ENCODE peak calls at places on chromosomes 2 and 18, in seven cellular contexts. P is esophagus squamous epithelium; I is effector memory CD4-positive, alpha-beta T cell; B is thoracic aorta; E is foreskin fibroblast; F is breast epithelium; J is left ventricle myocardium inferior. T is an unnamed sample.

GRCh38 chr2:53519925-53520629 is 247.5 kb upstream of the CHAC2 start:
- DNase-seq in P (no peak), I (no peak), B (no peak), E (no peak), F (no peak), J (no peak), T (no peak)

GRCh38 chr18:65768379-65768778 is 17.6 kb downstream of the CDH7 start:
- DNase-seq in P (no peak), I (no peak), B (no peak), E (no peak), F (no peak), J (no peak), T (no peak)

GRCh38 chr18:34494359-34494696 is 215.8 kb upstream of the DTNA start:
- DNase-seq in P (no peak), I (no peak), B (no peak), E (no peak), F (no peak), J (peak), T (peak)

GRCh38 chr2:59885536-59885935 is 667.9 kb downstream of the BCL11A start:
- DNase-seq in P (no peak), I (no peak), B (no peak), E (no peak), F (no peak), J (no peak), T (no peak)

GRCh38 chr2:1538663-1539062 is 125.4 kb downstream of the TPO start:
- DNase-seq in P (no peak), I (no peak), B (no peak), E (peak), F (no peak), J (no peak), T (no peak)

GRCh38 chr2:74834806-74835755 is 1.2 kb downstream of the HK2 start:
- DNase-seq in P (no peak), I (peak), B (no peak), E (peak), F (no peak), J (peak), T (peak)

GRCh38 chr2:209577376-209578357 is 153.8 kb downstream of the MAP2 start:
- DNase-seq in P (no peak), I (no peak), B (no peak), E (peak), F (no peak), J (no peak), T (no peak)

GRCh38 chr2:16773080-16773713 is 107.6 kb upstream of the CYRIA start:
- DNase-seq in P (no peak), I (no peak), B (no peak), E (peak), F (no peak), J (no peak), T (no peak)

GRCh38 chr2:170929686-170930050 is 615 bp downstream of the GORASP2 start:
- DNase-seq in P (no peak), I (peak), B (no peak), E (peak), F (peak), J (no peak), T (peak)

GRCh38 chr2:226767056-226767813 is 32.4 kb downstream of the IRS1 start:
- DNase-seq in P (no peak), I (no peak), B (no peak), E (no peak), F (no peak), J (no peak), T (no peak)

GRCh38 chr18:79395308-79395640 is 456 bp upstream of the NFATC1 start:
- DNase-seq in P (no peak), I (no peak), B (no peak), E (no peak), F (no peak), J (no peak), T (no peak)

GRCh38 chr2:13714466-13714865 is 918.1 kb upstream of the LRATD1 start:
- DNase-seq in P (no peak), I (no peak), B (no peak), E (no peak), F (no peak), J (no peak), T (no peak)

GRCh38 chr2:144801325-144801724 is 281.4 kb upstream of the ZEB2 start:
- DNase-seq in P (no peak), I (no peak), B (no peak), E (peak), F (no peak), J (no peak), T (no peak)

GRCh38 chr2:120874401-120874821 is 138.7 kb downstream of the GLI2 start:
- DNase-seq in P (no peak), I (no peak), B (no peak), E (no peak), F (no peak), J (no peak), T (no peak)

GRCh38 chr2:84904717-84905174 is 710 bp upstream of the TMSB10 start:
- DNase-seq in P (peak), I (no peak), B (no peak), E (peak), F (peak), J (peak), T (peak)

GRCh38 chr2:151826737-151827157 is 1.5 kb downstream of the ARL5A start:
- DNase-seq in P (no peak), I (no peak), B (no peak), E (peak), F (no peak), J (no peak), T (no peak)

GRCh38 chr2:142104134-142104758 is 26.6 kb downstream of the LRP1B start:
- DNase-seq in P (no peak), I (no peak), B (no peak), E (no peak), F (no peak), J (no peak), T (no peak)

GRCh38 chr2:161870531-161870930 is 203.5 kb downstream of the DPP4 start:
- DNase-seq in P (no peak), I (no peak), B (no peak), E (no peak), F (no peak), J (no peak), T (no peak)

GRCh38 chr2:60413819-60414178 is 139.7 kb downstream of the BCL11A start:
- DNase-seq in P (no peak), I (no peak), B (no peak), E (no peak), F (no peak), J (no peak), T (no peak)

GRCh38 chr2:192162392-192163042 is 32.2 kb downstream of the TMEFF2 start:
- DNase-seq in P (peak), I (peak), B (peak), E (peak), F (no peak), J (no peak), T (peak)

GRCh38 chr18:43651067-43651466 is 373.8 kb upstream of the SYT4 start:
- DNase-seq in P (no peak), I (no peak), B (no peak), E (peak), F (no peak), J (no peak), T (no peak)

GRCh38 chr2:3838348-3838747 is 135.0 kb downstream of the DCDC2C start:
- DNase-seq in P (no peak), I (no peak), B (no peak), E (no peak), F (no peak), J (no peak), T (no peak)

GRCh38 chr2:119387381-119388129 is 20.8 kb downstream of the DBI start:
- DNase-seq in P (no peak), I (no peak), B (no peak), E (peak), F (peak), J (peak), T (peak)

GRCh38 chr2:153354406-153354805 is 124.2 kb downstream of the RPRM start:
- DNase-seq in P (no peak), I (no peak), B (no peak), E (no peak), F (no peak), J (no peak), T (no peak)

GRCh38 chr2:1572638-1573037 is 159.4 kb downstream of the TPO start:
- DNase-seq in P (no peak), I (no peak), B (no peak), E (peak), F (peak), J (peak), T (no peak)

GRCh38 chr2:161283926-161284325 is 24.3 kb upstream of the PSMD14 start:
- DNase-seq in P (no peak), I (no peak), B (no peak), E (no peak), F (no peak), J (no peak), T (no peak)

GRCh38 chr2:221075203-221075602 is 496.9 kb downstream of the EPHA4 start:
- DNase-seq in P (no peak), I (no peak), B (no peak), E (peak), F (no peak), J (no peak), T (no peak)

GRCh38 chr2:120571015-120571728 is 164.5 kb upstream of the GLI2 start:
- DNase-seq in P (no peak), I (no peak), B (no peak), E (no peak), F (no peak), J (no peak), T (no peak)

GRCh38 chr2:236939751-236940229 is 145.9 kb upstream of the COPS8 start:
- DNase-seq in P (no peak), I (no peak), B (no peak), E (peak), F (no peak), J (no peak), T (no peak)

GRCh38 chr2:208192611-208193248 is 2.9 kb upstream of the C2orf80 start:
- DNase-seq in P (no peak), I (no peak), B (no peak), E (no peak), F (no peak), J (no peak), T (no peak)

GRCh38 chr2:229909090-229909489 is 12.7 kb downstream of the TRIP12 start:
- DNase-seq in P (no peak), I (no peak), B (no peak), E (peak), F (no peak), J (no peak), T (no peak)

GRCh38 chr2:126655066-126655465 is 892 bp upstream of the GYPC start:
- DNase-seq in P (no peak), I (no peak), B (no peak), E (peak), F (no peak), J (no peak), T (no peak)

GRCh38 chr2:145095641-145096435 is 575.9 kb upstream of the ZEB2 start:
- DNase-seq in P (no peak), I (no peak), B (no peak), E (peak), F (no peak), J (no peak), T (no peak)

GRCh38 chr2:99507964-99508818 is 18.4 kb upstream of the REV1 start:
- DNase-seq in P (no peak), I (no peak), B (no peak), E (no peak), F (no peak), J (no peak), T (no peak)

GRCh38 chr18:44474067-44474411 is 206.6 kb upstream of the SETBP1 start:
- DNase-seq in P (no peak), I (no peak), B (no peak), E (no peak), F (no peak), J (no peak), T (no peak)

GRCh38 chr2:240453461-240454030 is 18.1 kb downstream of the GPC1 start:
- DNase-seq in P (no peak), I (no peak), B (no peak), E (no peak), F (no peak), J (no peak), T (no peak)
- H3K4me3 ChIP-seq in P (peak), I (no peak), B (peak), E (no peak), F (peak), J (peak), T (no peak)

DNA sequence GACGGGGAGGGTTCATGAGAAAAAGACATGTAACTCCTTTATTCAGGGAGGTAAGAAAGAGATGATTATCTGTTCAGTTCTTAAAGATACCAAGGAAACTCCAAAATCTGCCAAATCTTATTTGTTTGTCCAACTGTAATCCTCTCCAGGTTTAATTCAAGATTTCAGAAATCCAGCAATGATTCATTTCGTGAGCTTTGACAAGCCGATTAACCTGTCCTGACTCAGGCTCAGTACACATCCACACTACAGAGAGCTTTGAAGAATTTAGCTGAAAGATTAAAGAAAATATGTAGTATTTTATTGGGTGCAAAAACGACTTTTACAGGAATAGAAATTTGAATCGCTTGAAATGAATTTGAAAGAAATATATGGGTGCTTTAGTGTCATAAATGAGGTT is 1.1 kb downstream of the SPAG16 start:
- DNase-seq in P (no peak), I (no peak), B (no peak), E (no peak), F (no peak), J (no peak), T (no peak)
- H3K4me3 ChIP-seq in P (peak), I (no peak), B (peak), E (peak), F (peak), J (peak), T (peak)

GRCh38 chr2:9799729-9800632 is 43.3 kb upstream of the TAF1B start:
- DNase-seq in P (no peak), I (peak), B (peak), E (peak), F (peak), J (peak), T (peak)

GRCh38 chr2:9797086-9797485 is 46.2 kb upstream of the TAF1B start:
- DNase-seq in P (no peak), I (no peak), B (no peak), E (no peak), F (peak), J (no peak), T (no peak)

GRCh38 chr2:9797681-9798556 is 45.4 kb upstream of the TAF1B start:
- DNase-seq in P (no peak), I (no peak), B (no peak), E (peak), F (peak), J (peak), T (no peak)

GRCh38 chr2:9800639-9800974 is 42.7 kb upstream of the TAF1B start:
- DNase-seq in P (no peak), I (no peak), B (no peak), E (no peak), F (no peak), J (no peak), T (no peak)

GRCh38 chr2:9799011-9799596 is 44.2 kb upstream of the TAF1B start:
- DNase-seq in P (no peak), I (no peak), B (no peak), E (no peak), F (peak), J (peak), T (no peak)
- H3K4me3 ChIP-seq in P (no peak), I (peak), B (peak), E (no peak), F (no peak), J (no peak), T (no peak)

DNA sequence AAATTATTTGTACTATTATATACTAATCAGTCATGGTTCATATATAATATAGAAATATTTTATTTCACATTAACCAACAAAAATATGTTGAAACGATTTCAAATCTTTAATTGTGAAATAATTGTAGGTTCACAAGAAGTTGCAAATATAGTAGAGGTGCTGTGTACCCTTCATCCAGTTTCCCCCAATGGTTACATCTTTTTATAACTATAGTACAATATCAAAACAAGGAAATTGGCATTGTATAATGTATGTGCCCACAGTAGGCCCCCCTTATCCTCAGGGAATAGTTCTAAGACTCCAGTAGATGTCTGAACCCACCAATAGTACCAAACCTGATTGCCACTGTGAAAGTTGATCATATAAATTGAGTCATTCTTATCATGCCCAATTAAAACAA is 7.4 kb upstream of the CYB5A start:
- DNase-seq in P (no peak), I (no peak), B (no peak), E (no peak), F (no peak), J (no peak), T (no peak)
- H3K4me3 ChIP-seq in P (no peak), I (no peak), B (no peak), E (no peak), F (no peak), J (no peak), T (no peak)

DNA sequence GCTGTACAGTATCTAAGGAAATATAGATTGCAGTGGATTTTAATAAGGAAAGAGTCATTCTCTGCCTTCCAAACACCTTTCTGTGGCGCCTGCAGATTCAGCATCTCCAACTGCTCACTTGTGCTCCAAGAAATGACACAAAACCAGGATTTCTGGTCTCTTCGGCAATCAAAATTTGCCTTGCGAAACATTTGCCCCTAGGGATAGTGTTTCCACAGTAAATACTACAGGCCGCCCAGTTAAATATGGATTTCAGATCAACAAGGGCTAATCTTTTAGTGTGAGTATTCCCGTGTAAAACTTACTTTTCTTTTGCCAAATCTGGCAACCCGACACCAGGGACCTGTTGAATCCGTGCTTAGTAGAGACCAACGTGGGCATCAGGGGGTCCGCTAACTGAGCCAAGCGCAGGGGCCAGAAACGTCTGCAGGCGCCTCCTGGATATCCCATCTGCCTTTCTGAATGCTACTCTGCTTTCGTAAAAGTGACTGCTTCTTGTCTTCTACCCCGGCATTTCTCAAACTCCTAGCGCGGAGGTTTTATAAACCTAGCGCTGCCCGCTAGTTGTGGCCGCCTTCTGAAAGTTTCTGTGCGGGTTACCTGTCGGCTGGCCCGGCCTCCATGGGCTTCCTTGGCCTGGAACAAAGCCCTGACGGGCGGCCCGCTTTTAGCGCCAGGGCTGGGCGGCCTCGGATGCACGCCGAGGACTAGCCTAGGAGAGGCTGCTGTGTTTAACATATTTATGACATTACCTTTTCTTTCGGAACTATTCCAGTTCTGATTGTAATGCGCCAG is 2.5 kb downstream of the CYP1B1 start:
- DNase-seq in P (no peak), I (no peak), B (no peak), E (peak), F (no peak), J (no peak), T (no peak)
- H3K4me3 ChIP-seq in P (no peak), I (no peak), B (peak), E (no peak), F (peak), J (peak), T (peak)

DNA sequence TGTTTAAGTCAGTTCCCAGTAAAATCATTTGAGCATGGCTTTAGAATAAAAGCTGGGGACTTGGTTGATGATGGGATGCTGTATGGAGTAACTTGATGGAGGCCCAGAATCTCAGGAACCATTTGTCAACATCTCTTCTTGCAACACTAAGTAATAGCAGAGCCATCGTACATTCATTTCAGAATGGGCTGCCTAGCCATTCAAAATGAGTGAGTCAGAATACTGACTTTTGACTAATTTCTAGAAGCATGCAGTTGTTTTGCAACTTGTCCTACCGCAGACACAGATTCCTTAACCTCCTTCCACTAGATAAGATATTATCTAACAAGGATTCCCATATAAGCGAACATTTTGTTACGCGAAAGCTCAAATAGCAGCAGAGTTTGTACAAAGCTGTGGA is 229.5 kb downstream of the CNTNAP5 start:
- DNase-seq in P (no peak), I (no peak), B (no peak), E (peak), F (no peak), J (no peak), T (no peak)
- H3K4me3 ChIP-seq in P (no peak), I (no peak), B (no peak), E (no peak), F (no peak), J (no peak), T (no peak)

GRCh38 chr2:195984951-195985726 is 83.5 kb downstream of the DNAH7 start:
- DNase-seq in P (no peak), I (no peak), B (no peak), E (peak), F (no peak), J (no peak), T (no peak)

DNA sequence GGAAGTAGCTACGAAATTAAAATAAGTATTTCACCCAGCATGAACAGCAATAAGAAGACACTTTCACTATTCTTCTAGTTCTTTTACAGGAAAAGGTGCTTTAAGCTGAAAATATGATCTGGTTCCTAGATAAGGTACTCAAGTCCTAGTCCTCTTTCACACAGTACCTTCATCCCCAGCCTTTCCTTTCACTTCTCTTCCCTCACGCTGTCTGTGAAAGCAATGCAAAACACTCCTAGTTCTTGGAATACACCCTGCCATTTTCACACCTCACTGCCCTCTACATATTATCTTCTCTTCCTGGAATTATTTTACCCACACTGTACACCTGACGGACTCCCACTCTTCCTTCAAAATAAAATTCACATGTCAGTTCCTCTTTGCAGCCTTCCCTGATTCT is 82.9 kb downstream of the DNAH7 start:
- DNase-seq in P (no peak), I (no peak), B (no peak), E (no peak), F (no peak), J (no peak), T (no peak)
- H3K4me3 ChIP-seq in P (no peak), I (no peak), B (no peak), E (no peak), F (no peak), J (no peak), T (no peak)

GRCh38 chr2:172556284-172557033 is 569 bp downstream of the PDK1 start:
- DNase-seq in P (peak), I (peak), B (no peak), E (peak), F (no peak), J (peak), T (peak)

GRCh38 chr2:172555272-172555521 is 693 bp upstream of the PDK1 start:
- DNase-seq in P (no peak), I (no peak), B (no peak), E (no peak), F (no peak), J (no peak), T (no peak)

GRCh38 chr2:172552547-172553291 is 3.2 kb upstream of the PDK1 start:
- DNase-seq in P (no peak), I (no peak), B (no peak), E (peak), F (no peak), J (no peak), T (no peak)

GRCh38 chr2:172555522-172556283 is at the start of gene PDK1:
- DNase-seq in P (peak), I (peak), B (peak), E (peak), F (peak), J (peak), T (peak)

GRCh38 chr2:172554352-172555271 is 1.3 kb upstream of the PDK1 start:
- DNase-seq in P (no peak), I (no peak), B (no peak), E (peak), F (no peak), J (no peak), T (no peak)
- H3K4me3 ChIP-seq in P (peak), I (peak), B (peak), E (peak), F (peak), J (peak), T (peak)

GRCh38 chr2:45860136-45861106 is 208.9 kb downstream of the PRKCE start:
- DNase-seq in P (no peak), I (no peak), B (peak), E (peak), F (no peak), J (peak), T (no peak)
- H3K4me3 ChIP-seq in P (no peak), I (peak), B (peak), E (peak), F (peak), J (peak), T (no peak)

T was measured in gastrocnemius medialis.